ENCODE peak calls at places on chromosomes 13 and 19, in six cellular contexts. One of them, this sample, is unnamed.

GRCh38 chr13:64725492-64725891 is 2504.6 kb downstream of the PCDH9 start:
- DNase-seq in GM23338: no peak
- DNase-seq in IMR-90: no peak
- DNase-seq in fibroblast of lung: no peak
- DNase-seq in mammary epithelial cell: no peak
- DNase-seq in K562: no peak
- DNase-seq in this sample: peak; percentile 51

GRCh38 chr13:39557285-39557955 is 45.6 kb downstream of the LHFPL6 start:
- DNase-seq in GM23338: no peak
- DNase-seq in IMR-90: no peak
- DNase-seq in K562: no peak
- DNase-seq in fibroblast of lung: no peak
- DNase-seq in mammary epithelial cell: no peak
- DNase-seq in this sample: no peak

GRCh38 chr19:51729781-51730180 is 6.0 kb upstream of the HAS1 start:
- DNase-seq in GM23338: no peak
- DNase-seq in fibroblast of lung: peak; percentile 50
- DNase-seq in mammary epithelial cell: no peak
- DNase-seq in IMR-90: no peak
- DNase-seq in K562: no peak
- DNase-seq in this sample: no peak

GRCh38 chr13:32176696-32177095 is 138.5 kb downstream of the ZAR1L start:
- DNase-seq in fibroblast of lung: no peak
- DNase-seq in K562: no peak
- DNase-seq in GM23338: no peak
- DNase-seq in mammary epithelial cell: no peak
- DNase-seq in IMR-90: no peak
- DNase-seq in this sample: no peak

GRCh38 chr13:66748712-66749111 is 481.4 kb downstream of the PCDH9 start:
- DNase-seq in GM23338: no peak
- DNase-seq in fibroblast of lung: peak; percentile 13
- DNase-seq in K562: no peak
- DNase-seq in mammary epithelial cell: peak; percentile 45
- DNase-seq in IMR-90: no peak
- DNase-seq in this sample: no peak

GRCh38 chr19:10552596-10553053 is 8.9 kb downstream of the ATG4D start:
- DNase-seq in K562: peak; percentile 71
- DNase-seq in GM23338: peak; percentile 82
- DNase-seq in fibroblast of lung: peak; percentile 19
- DNase-seq in mammary epithelial cell: no peak
- DNase-seq in IMR-90: no peak
- DNase-seq in this sample: peak; percentile 87

GRCh38 chr19:5621311-5621944 is 1.1 kb downstream of the SAFB2 start:
- DNase-seq in K562: no peak
- DNase-seq in fibroblast of lung: no peak
- DNase-seq in GM23338: no peak
- DNase-seq in mammary epithelial cell: no peak
- DNase-seq in IMR-90: no peak
- DNase-seq in this sample: no peak

GRCh38 chr19:40419066-40419612 is 6.0 kb upstream of the PRX start:
- DNase-seq in mammary epithelial cell: no peak
- DNase-seq in GM23338: no peak
- DNase-seq in K562: no peak
- DNase-seq in IMR-90: no peak
- DNase-seq in fibroblast of lung: no peak
- DNase-seq in this sample: no peak

GRCh38 chr19:55113570-55114039 is 3.8 kb downstream of the PPP1R12C start:
- DNase-seq in GM23338: peak; percentile 91
- DNase-seq in fibroblast of lung: peak; percentile 83
- DNase-seq in K562: peak; percentile 52
- DNase-seq in mammary epithelial cell: peak; percentile 16
- DNase-seq in IMR-90: peak; percentile 92
- DNase-seq in this sample: peak; percentile 83

GRCh38 chr19:45973564-45974338 is at the start of gene NOVA2:
- DNase-seq in K562: peak; percentile 99
- DNase-seq in IMR-90: peak; percentile 36
- DNase-seq in GM23338: peak; percentile 96
- DNase-seq in fibroblast of lung: peak; percentile 81
- DNase-seq in mammary epithelial cell: peak; percentile 47
- DNase-seq in this sample: peak; percentile 90

GRCh38 chr19:55165952-55166529 is 372 bp downstream of the DNAAF3 start:
- DNase-seq in mammary epithelial cell: peak; percentile 75
- DNase-seq in K562: peak; percentile 47
- DNase-seq in GM23338: peak; percentile 98
- DNase-seq in fibroblast of lung: peak; percentile 51
- DNase-seq in IMR-90: peak; percentile 56
- DNase-seq in this sample: peak; percentile 27

GRCh38 chr13:42348576-42348975 is 76.6 kb downstream of the AKAP11 start:
- DNase-seq in K562: no peak
- DNase-seq in IMR-90: no peak
- DNase-seq in GM23338: no peak
- DNase-seq in fibroblast of lung: no peak
- DNase-seq in mammary epithelial cell: no peak
- DNase-seq in this sample: no peak

GRCh38 chr13:48994731-48995130 is 19.0 kb downstream of the FNDC3A start:
- DNase-seq in fibroblast of lung: peak; percentile 63
- DNase-seq in mammary epithelial cell: peak; percentile 45
- DNase-seq in K562: no peak
- DNase-seq in IMR-90: peak; percentile 68
- DNase-seq in GM23338: no peak
- DNase-seq in this sample: peak; percentile 20

GRCh38 chr13:109479991-109480696 is 306.2 kb downstream of the IRS2 start:
- DNase-seq in fibroblast of lung: peak; percentile 31
- DNase-seq in K562: no peak
- DNase-seq in GM23338: no peak
- DNase-seq in mammary epithelial cell: peak; percentile 9
- DNase-seq in IMR-90: peak; percentile 40
- DNase-seq in this sample: no peak

GRCh38 chr19:5036733-5037681 is 68.1 kb downstream of the KDM4B start:
- DNase-seq in fibroblast of lung: peak; percentile 85
- DNase-seq in GM23338: no peak
- DNase-seq in mammary epithelial cell: peak; percentile 59
- DNase-seq in IMR-90: peak; percentile 72
- DNase-seq in K562: no peak
- DNase-seq in this sample: no peak

GRCh38 chr19:8404391-8405151 is 8.5 kb upstream of the MARCHF2 start:
- DNase-seq in mammary epithelial cell: no peak
- DNase-seq in fibroblast of lung: no peak
- DNase-seq in GM23338: no peak
- DNase-seq in IMR-90: no peak
- DNase-seq in K562: no peak
- DNase-seq in this sample: no peak

GRCh38 chr19:8401981-8402411 is 11.1 kb upstream of the MARCHF2 start:
- DNase-seq in fibroblast of lung: no peak
- DNase-seq in IMR-90: no peak
- DNase-seq in K562: no peak
- DNase-seq in mammary epithelial cell: no peak
- DNase-seq in GM23338: no peak
- DNase-seq in this sample: no peak

GRCh38 chr19:8399681-8400188 is 9.6 kb downstream of the RAB11B start:
- DNase-seq in fibroblast of lung: no peak
- DNase-seq in IMR-90: no peak
- DNase-seq in K562: no peak
- DNase-seq in GM23338: no peak
- DNase-seq in mammary epithelial cell: no peak
- DNase-seq in this sample: no peak

GRCh38 chr19:8403820-8404109 is 9.3 kb upstream of the MARCHF2 start:
- DNase-seq in fibroblast of lung: no peak
- DNase-seq in GM23338: no peak
- DNase-seq in K562: no peak
- DNase-seq in mammary epithelial cell: no peak
- DNase-seq in IMR-90: no peak
- DNase-seq in this sample: no peak

GRCh38 chr19:8403098-8403819 is 9.8 kb upstream of the MARCHF2 start:
- DNase-seq in fibroblast of lung: no peak
- DNase-seq in mammary epithelial cell: no peak
- DNase-seq in K562: no peak
- DNase-seq in GM23338: no peak
- DNase-seq in IMR-90: no peak
- DNase-seq in this sample: no peak
- H4K20me1 ChIP-seq in fibroblast of lung: no peaks in the 10 kb centered on the region
- H4K20me1 ChIP-seq in mammary epithelial cell: no peaks in the 10 kb centered on the region
- H4K20me1 ChIP-seq in K562: peaks cover 4% of the 10 kb centered on the region
- H4K20me1 ChIP-seq in GM23338: no peaks in the 10 kb centered on the region
- H4K20me1 ChIP-seq in IMR-90: peaks cover 18% of the 10 kb centered on the region
- H4K20me1 ChIP-seq in this sample: peaks cover 3% of the 10 kb centered on the region

DNA sequence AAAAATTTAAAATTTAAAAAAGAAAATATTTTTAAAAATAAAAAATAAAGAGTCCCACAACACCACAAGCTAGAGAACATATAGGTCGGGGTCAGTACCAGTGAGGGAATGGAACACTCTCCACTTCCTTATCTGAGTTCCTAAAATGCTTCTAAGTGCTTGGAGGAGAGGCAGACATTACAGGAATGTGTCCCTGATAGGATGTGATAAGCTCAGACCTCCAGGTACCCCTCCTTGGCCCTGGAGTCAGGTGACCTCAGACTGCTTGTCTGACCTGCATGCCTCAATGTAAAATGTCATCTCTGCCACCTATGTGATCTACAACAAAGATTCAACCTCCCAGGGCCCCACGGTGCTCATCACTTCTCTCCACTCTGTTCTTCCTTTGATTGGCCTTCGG is 2.8 kb downstream of the ZNF814 start:
- DNase-seq in GM23338: peak; percentile 42
- DNase-seq in mammary epithelial cell: no peak
- DNase-seq in IMR-90: no peak
- DNase-seq in fibroblast of lung: no peak
- DNase-seq in K562: no peak
- DNase-seq in this sample: no peak
- H3K4me2 ChIP-seq in GM23338: peak overlapping the region; percentile 75
- H3K4me2 ChIP-seq in mammary epithelial cell: no peak overlapping the region
- H3K4me2 ChIP-seq in IMR-90: no peak overlapping the region
- H3K4me2 ChIP-seq in fibroblast of lung: no peak overlapping the region
- H3K4me2 ChIP-seq in K562: no peak overlapping the region
- H3K4me2 ChIP-seq in this sample: no peak overlapping the region

GRCh38 chr19:19526581-19527370 is 1.9 kb upstream of the YJEFN3 start:
- DNase-seq in IMR-90: no peak
- DNase-seq in K562: no peak
- DNase-seq in fibroblast of lung: no peak
- DNase-seq in GM23338: no peak
- DNase-seq in mammary epithelial cell: no peak
- DNase-seq in this sample: peak; percentile 73
- H4K20me1 ChIP-seq in IMR-90: peaks cover 33% of the 10 kb centered on the region
- H4K20me1 ChIP-seq in K562: peaks cover 6% of the 10 kb centered on the region
- H4K20me1 ChIP-seq in fibroblast of lung: no peaks in the 10 kb centered on the region
- H4K20me1 ChIP-seq in GM23338: peaks cover 30% of the 10 kb centered on the region
- H4K20me1 ChIP-seq in mammary epithelial cell: no peaks in the 10 kb centered on the region
- H4K20me1 ChIP-seq in this sample: peaks cover 20% of the 10 kb centered on the region

DNA sequence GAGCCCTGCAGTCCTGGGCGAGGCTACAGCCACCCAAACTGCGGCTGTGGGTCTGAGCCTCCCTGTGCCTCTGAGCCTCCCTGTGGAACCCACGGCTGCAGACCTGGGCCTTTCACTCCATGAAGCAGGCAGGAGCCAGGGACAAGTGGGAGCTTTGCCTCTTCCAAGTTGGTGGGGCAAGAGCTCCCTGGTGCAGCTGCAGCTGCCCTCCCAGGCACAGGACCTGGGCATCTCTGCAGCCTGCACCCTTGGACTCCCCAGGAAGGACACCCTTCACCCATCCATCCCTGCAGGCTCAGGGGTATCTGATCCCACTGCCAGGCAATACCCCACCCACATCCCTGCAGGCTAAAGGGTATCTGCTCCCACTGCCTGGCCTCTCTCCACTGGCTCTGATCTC is 2.3 kb downstream of the TEX26 start:
- DNase-seq in K562: no peak
- DNase-seq in mammary epithelial cell: no peak
- DNase-seq in IMR-90: no peak
- DNase-seq in fibroblast of lung: no peak
- DNase-seq in GM23338: no peak
- DNase-seq in this sample: no peak
- H3K4me2 ChIP-seq in K562: no peak overlapping the region
- H3K4me2 ChIP-seq in mammary epithelial cell: no peak overlapping the region
- H3K4me2 ChIP-seq in IMR-90: no peak overlapping the region
- H3K4me2 ChIP-seq in fibroblast of lung: no peak overlapping the region
- H3K4me2 ChIP-seq in GM23338: no peak overlapping the region
- H3K4me2 ChIP-seq in this sample: no peak overlapping the region

GRCh38 chr19:1945899-1946298 is 4.9 kb downstream of the CSNK1G2 start:
- DNase-seq in IMR-90: no peak
- DNase-seq in fibroblast of lung: peak; percentile 7
- DNase-seq in mammary epithelial cell: no peak
- DNase-seq in K562: peak; percentile 50
- DNase-seq in GM23338: peak; percentile 93
- DNase-seq in this sample: peak; percentile 45

GRCh38 chr19:1943661-1944087 is 2.7 kb downstream of the CSNK1G2 start:
- DNase-seq in mammary epithelial cell: no peak
- DNase-seq in K562: no peak
- DNase-seq in IMR-90: no peak
- DNase-seq in GM23338: no peak
- DNase-seq in fibroblast of lung: no peak
- DNase-seq in this sample: no peak

GRCh38 chr19:1944916-1945561 is 4.1 kb downstream of the CSNK1G2 start:
- DNase-seq in GM23338: no peak
- DNase-seq in fibroblast of lung: no peak
- DNase-seq in mammary epithelial cell: no peak
- DNase-seq in K562: no peak
- DNase-seq in IMR-90: no peak
- DNase-seq in this sample: no peak

GRCh38 chr19:1942934-1943555 is 2.1 kb downstream of the CSNK1G2 start:
- DNase-seq in GM23338: no peak
- DNase-seq in fibroblast of lung: peak; percentile 6
- DNase-seq in mammary epithelial cell: no peak
- DNase-seq in IMR-90: no peak
- DNase-seq in K562: no peak
- DNase-seq in this sample: no peak

GRCh38 chr19:1944088-1944915 is 3.3 kb downstream of the CSNK1G2 start:
- DNase-seq in GM23338: no peak
- DNase-seq in fibroblast of lung: no peak
- DNase-seq in mammary epithelial cell: no peak
- DNase-seq in IMR-90: no peak
- DNase-seq in K562: no peak
- DNase-seq in this sample: no peak
- H4K20me1 ChIP-seq in GM23338: peaks cover 33% of the 10 kb centered on the region
- H4K20me1 ChIP-seq in fibroblast of lung: no peaks in the 10 kb centered on the region
- H4K20me1 ChIP-seq in mammary epithelial cell: peaks cover 12% of the 10 kb centered on the region
- H4K20me1 ChIP-seq in IMR-90: peaks cover 67% of the 10 kb centered on the region
- H4K20me1 ChIP-seq in K562: peaks cover 38% of the 10 kb centered on the region
- H4K20me1 ChIP-seq in this sample: peaks cover 24% of the 10 kb centered on the region